ENCODE peak calls at places on chromosomes 6 and 20, in ten cellular contexts. U, R, C, L, Z, F, B, A, G and Q are unnamed samples.

GRCh38 chr6:170178266-170178560 is 112.7 kb downstream of the DLL1 start:
- DNase-seq in C (no peak), F (no peak), R (no peak), U (no peak), B (no peak), A (no peak), L (no peak), G (no peak), Z (no peak), Q (no peak)

GRCh38 chr6:117449549-117450439 is 24.1 kb upstream of the ROS1 start:
- DNase-seq in F (peak), R (peak), C (peak), U (peak), A (peak), Z (peak), L (peak), G (peak), B (no peak), Q (peak)

GRCh38 chr6:114084327-114084890 is 113.5 kb upstream of the HDAC2 start:
- DNase-seq in U (no peak), B (no peak), Z (no peak), F (no peak), A (no peak), C (peak), L (no peak), G (no peak), R (no peak), Q (no peak)

GRCh38 chr6:129195666-129196065 is 312.7 kb downstream of the LAMA2 start:
- DNase-seq in Z (no peak), A (no peak), B (no peak), F (no peak), U (no peak), C (no peak), L (no peak), G (no peak), R (no peak), Q (no peak)

GRCh38 chr6:15615837-15616236 is 47.0 kb downstream of the DTNBP1 start:
- DNase-seq in Z (no peak), L (peak), U (no peak), A (no peak), R (no peak), C (no peak), B (no peak), G (no peak), F (no peak), Q (no peak)

GRCh38 chr6:40504274-40504673 is 82.9 kb downstream of the LRFN2 start:
- DNase-seq in L (no peak), A (no peak), G (no peak), C (no peak), R (no peak), U (no peak), Z (no peak), F (no peak), B (no peak), Q (no peak)

GRCh38 chr20:14526891-14527290 is 189.5 kb upstream of the FLRT3 start:
- DNase-seq in R (no peak), C (no peak), B (no peak), G (no peak), U (no peak), L (no peak), F (no peak), A (no peak), Z (no peak), Q (no peak)

GRCh38 chr6:158408552-158409130 is 96.4 kb downstream of the TULP4 start:
- DNase-seq in F (no peak), C (peak), Z (no peak), B (no peak), L (no peak), A (no peak), U (no peak), R (peak), G (peak), Q (peak)

GRCh38 chr6:104483225-104483834 is 376.4 kb downstream of the HACE1 start:
- DNase-seq in Z (peak), C (peak), G (peak), F (no peak), R (no peak), U (no peak), A (no peak), B (no peak), L (no peak), Q (no peak)

GRCh38 chr20:61806314-61806713 is 259.4 kb downstream of the TAF4 start:
- DNase-seq in L (no peak), G (no peak), A (no peak), C (no peak), F (no peak), Z (no peak), U (no peak), B (no peak), R (peak), Q (no peak)